ENCODE peak calls at places on chromosomes 1 and 21, in four cellular contexts. One of them, this sample, is unnamed.

GRCh38 chr1:110209715-110210603 is at the start of gene KCNC4:
- DNase-seq in K562: peak
- DNase-seq in HepG2: peak
- DNase-seq in GM12878: peak
- DNase-seq in this sample: peak

GRCh38 chr1:30663596-30664091 is 59.7 kb downstream of the MATN1 start:
- DNase-seq in K562: no peak
- DNase-seq in HepG2: peak
- DNase-seq in GM12878: no peak
- DNase-seq in this sample: no peak

GRCh38 chr1:47579809-47580208 is 142.0 kb downstream of the FOXD2 start:
- DNase-seq in K562: no peak
- DNase-seq in HepG2: no peak
- DNase-seq in GM12878: no peak
- DNase-seq in this sample: no peak

GRCh38 chr1:114075546-114076249 is 78.0 kb downstream of the SYT6 start:
- DNase-seq in K562: no peak
- DNase-seq in HepG2: no peak
- DNase-seq in GM12878: peak
- DNase-seq in this sample: no peak

GRCh38 chr1:17161137-17161700 is 42.0 kb upstream of the PADI2 start:
- DNase-seq in K562: peak
- DNase-seq in HepG2: no peak
- DNase-seq in GM12878: no peak
- DNase-seq in this sample: no peak

GRCh38 chr1:228315945-228316588 is 90.6 kb downstream of the TRIM11 start:
- DNase-seq in K562: peak
- DNase-seq in HepG2: no peak
- DNase-seq in GM12878: no peak
- DNase-seq in this sample: no peak

GRCh38 chr1:235648407-235648907 is 1.1 kb downstream of the GNG4 start:
- DNase-seq in K562: no peak
- DNase-seq in HepG2: no peak
- DNase-seq in GM12878: no peak
- DNase-seq in this sample: no peak

GRCh38 chr21:25963186-25963585 is 207.4 kb downstream of the APP start:
- DNase-seq in K562: no peak
- DNase-seq in HepG2: no peak
- DNase-seq in GM12878: no peak
- DNase-seq in this sample: no peak

GRCh38 chr1:212814989-212815388 is 23.3 kb downstream of the TATDN3 start:
- DNase-seq in K562: peak
- DNase-seq in HepG2: peak
- DNase-seq in GM12878: no peak
- DNase-seq in this sample: no peak

GRCh38 chr1:48216276-48216675 is 6.2 kb upstream of the SLC5A9 start:
- DNase-seq in K562: no peak
- DNase-seq in HepG2: no peak
- DNase-seq in GM12878: no peak
- DNase-seq in this sample: no peak

GRCh38 chr1:192805832-192806323 is 3.0 kb upstream of the RGS2 start:
- DNase-seq in K562: peak
- DNase-seq in HepG2: peak
- DNase-seq in GM12878: no peak
- DNase-seq in this sample: no peak

GRCh38 chr1:170067253-170067819 is 7.2 kb downstream of the KIFAP3 start:
- DNase-seq in K562: peak
- DNase-seq in HepG2: no peak
- DNase-seq in GM12878: peak
- DNase-seq in this sample: no peak
- TF ChIP-seq TCF7 in K562: no peak
- TF ChIP-seq TCF7 in HepG2: no peak
- TF ChIP-seq TCF7 in GM12878: no peak
- TF ChIP-seq TCF7 in this sample: no peak

DNA sequence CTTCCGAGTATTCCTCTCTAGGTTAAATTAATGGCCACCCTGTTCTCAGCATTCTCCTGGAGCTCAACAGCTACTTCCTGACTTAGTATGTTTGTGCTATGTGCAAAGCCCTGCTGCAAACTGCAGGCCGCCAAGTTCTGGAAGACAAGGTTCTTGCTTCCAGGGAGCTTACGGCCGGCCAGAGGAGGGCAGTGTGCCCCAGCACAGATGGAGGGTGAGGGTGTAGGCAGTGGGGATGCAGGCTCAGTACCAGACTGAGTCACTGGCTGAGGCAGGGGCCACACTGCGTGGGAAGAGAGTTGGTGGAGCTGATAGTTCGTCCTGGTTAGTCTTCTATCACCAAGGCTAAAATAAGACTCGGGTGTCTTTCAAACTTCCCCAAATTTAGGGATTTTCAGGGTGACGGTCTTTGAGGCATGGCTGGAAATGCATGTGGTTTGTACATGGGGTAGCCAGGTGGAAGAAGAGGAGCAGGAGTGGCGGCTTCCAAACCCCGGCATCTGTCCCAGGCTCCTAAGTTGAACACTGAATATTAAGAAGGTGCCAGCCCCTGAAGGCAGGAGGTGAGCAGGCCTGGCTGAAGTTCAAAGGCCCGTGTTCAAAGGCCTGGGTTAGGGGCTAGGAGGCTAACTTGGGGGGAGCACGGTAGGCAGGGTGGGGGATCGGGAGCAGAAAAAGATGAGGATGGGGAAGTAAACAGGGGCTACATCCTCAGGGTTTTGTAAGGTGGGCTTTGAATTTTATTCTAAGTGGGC is 42.9 kb downstream of the ELK4 start:
- DNase-seq in K562: peak
- DNase-seq in HepG2: peak
- DNase-seq in GM12878: no peak
- DNase-seq in this sample: peak
- TF ChIP-seq TCF7 in K562: no peak
- TF ChIP-seq TCF7 in HepG2: no peak
- TF ChIP-seq TCF7 in GM12878: no peak
- TF ChIP-seq TCF7 in this sample: no peak

DNA sequence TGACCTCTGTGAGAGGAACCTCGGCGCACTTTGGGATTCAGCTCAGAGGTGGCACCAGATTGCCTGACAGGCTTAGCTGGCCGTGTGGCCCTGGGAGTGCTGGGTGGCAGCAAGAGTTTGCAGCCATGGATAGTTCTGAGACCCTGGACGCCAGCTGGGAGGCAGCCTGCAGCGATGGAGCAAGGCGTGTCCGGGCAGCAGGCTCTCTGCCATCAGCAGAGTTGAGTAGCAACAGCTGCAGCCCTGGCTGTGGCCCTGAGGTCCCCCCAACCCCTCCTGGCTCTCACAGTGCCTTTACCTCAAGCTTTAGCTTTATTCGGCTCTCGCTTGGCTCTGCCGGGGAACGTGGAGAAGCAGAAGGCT is 67.5 kb downstream of the DISC1 start:
- DNase-seq in K562: no peak
- DNase-seq in HepG2: no peak
- DNase-seq in GM12878: no peak
- DNase-seq in this sample: no peak
- TF ChIP-seq TCF7 in K562: no peak
- TF ChIP-seq TCF7 in HepG2: no peak
- TF ChIP-seq TCF7 in GM12878: no peak
- TF ChIP-seq TCF7 in this sample: no peak

GRCh38 chr1:23810818-23811420 is 10.4 kb upstream of the GALE start:
- DNase-seq in K562: peak
- DNase-seq in HepG2: no peak
- DNase-seq in GM12878: peak
- DNase-seq in this sample: peak
- TF ChIP-seq TCF7 in K562: peak
- TF ChIP-seq TCF7 in HepG2: no peak
- TF ChIP-seq TCF7 in GM12878: no peak
- TF ChIP-seq TCF7 in this sample: no peak

DNA sequence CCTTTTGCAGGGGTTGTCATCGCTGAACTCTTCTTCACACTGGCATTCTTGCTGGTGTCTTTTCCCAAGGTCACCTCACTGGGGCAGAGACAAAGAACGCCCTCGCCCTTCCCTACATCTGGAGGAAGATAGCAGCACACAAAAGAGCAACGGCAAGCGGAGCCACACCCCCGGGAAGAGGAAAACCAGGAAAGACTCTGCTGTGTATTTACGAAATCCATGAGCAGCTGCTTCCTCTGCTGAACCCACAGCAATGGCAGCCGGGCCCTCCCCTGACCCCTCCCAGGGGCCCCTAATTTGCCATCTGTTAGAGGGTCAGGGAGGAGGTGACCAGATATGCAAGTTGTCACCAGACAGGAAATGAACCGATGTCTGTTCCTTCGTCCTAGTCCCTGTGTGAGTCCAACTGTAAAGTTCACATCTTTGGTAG is 73.0 kb downstream of the PLPP3 start:
- DNase-seq in K562: peak
- DNase-seq in HepG2: no peak
- DNase-seq in GM12878: no peak
- DNase-seq in this sample: no peak
- TF ChIP-seq TCF7 in K562: no peak
- TF ChIP-seq TCF7 in HepG2: no peak
- TF ChIP-seq TCF7 in GM12878: no peak
- TF ChIP-seq TCF7 in this sample: no peak